ENCODE peak calls at places on chromosome 10, in eight cellular contexts. I, W, G, Q, T, L, J and F are unnamed samples.

GRCh38 chr10:57692255-57692980 is 575.3 kb downstream of the IPMK start:
- DNase-seq in I (no peak), J (no peak), L (no peak), T (no peak), Q (no peak), G (no peak), W (no peak), F (no peak)

GRCh38 chr10:58996063-58996462 is 180.4 kb upstream of the PHYHIPL start:
- DNase-seq in Q (no peak), T (no peak), J (no peak), L (no peak), I (no peak), W (no peak), G (no peak), F (no peak)

GRCh38 chr10:61708841-61709240 is 46.1 kb downstream of the CABCOCO1 start:
- DNase-seq in J (no peak), W (no peak), Q (no peak), G (no peak), T (no peak), L (no peak), I (no peak), F (no peak)

GRCh38 chr10:93352638-93353383 is 129.3 kb downstream of the MYOF start:
- DNase-seq in G (no peak), Q (no peak), J (no peak), L (peak; percentile 11), I (no peak), W (no peak), T (no peak), F (no peak)

GRCh38 chr10:132122097-132122861 is 56.5 kb downstream of the JAKMIP3 start:
- DNase-seq in G (no peak), J (no peak), W (peak; percentile 72), T (no peak), Q (peak; percentile 61), I (no peak), L (no peak), F (no peak)

GRCh38 chr10:68135362-68135761 is 26.1 kb downstream of the MYPN start:
- DNase-seq in I (no peak), W (no peak), L (no peak), J (no peak), G (no peak), Q (no peak), T (no peak), F (no peak)

GRCh38 chr10:6239213-6239991 is 36.7 kb downstream of the PFKFB3 start:
- DNase-seq in L (peak; percentile 34), W (no peak), G (peak; percentile 51), T (peak; percentile 42), Q (no peak), I (peak; percentile 49), J (peak; percentile 31), F (peak; percentile 93)

GRCh38 chr10:95906675-95907453 is 911 bp upstream of the CC2D2B start:
- DNase-seq in I (no peak), Q (no peak), L (peak; percentile 33), W (no peak), J (no peak), T (peak; percentile 52), G (peak; percentile 35), F (peak; percentile 52)

GRCh38 chr10:43863270-43863669 is 214.6 kb upstream of the ZNF32 start:
- DNase-seq in G (no peak), I (no peak), T (no peak), W (no peak), Q (no peak), L (no peak), J (no peak), F (no peak)

GRCh38 chr10:71698737-71699136 is 20.8 kb downstream of the C10orf105 start:
- DNase-seq in L (no peak), T (no peak), G (no peak), I (no peak), Q (no peak), W (no peak), J (no peak), F (no peak)

GRCh38 chr10:11533328-11533781 is 78.1 kb downstream of the USP6NL start:
- DNase-seq in G (no peak), J (no peak), W (no peak), Q (no peak), T (no peak), I (no peak), L (no peak), F (no peak)

GRCh38 chr10:114445332-114445731 is 41.0 kb upstream of the AFAP1L2 start:
- DNase-seq in T (no peak), I (no peak), J (no peak), Q (no peak), L (no peak), G (no peak), W (no peak), F (no peak)